ENCODE peak calls at places on chromosomes 7 and 10, in six cellular contexts. One of them, this sample, is unnamed.

GRCh38 chr7:111437736-111438135 is 124.6 kb downstream of the IMMP2L start:
- DNase-seq in H9: no peak
- DNase-seq in trophoblast cell: peak; percentile 46
- DNase-seq in mesenchymal stem cell: no peak
- DNase-seq in H1: no peak
- DNase-seq in IMR-90: no peak
- DNase-seq in this sample: no peak

GRCh38 chr7:99041526-99041925 is 102.4 kb downstream of the SMURF1 start:
- DNase-seq in mesenchymal stem cell: no peak
- DNase-seq in H1: no peak
- DNase-seq in H9: no peak
- DNase-seq in trophoblast cell: no peak
- DNase-seq in IMR-90: no peak
- DNase-seq in this sample: no peak

GRCh38 chr7:139648941-139649425 is 125.5 kb downstream of the CLEC2L start:
- DNase-seq in trophoblast cell: no peak
- DNase-seq in mesenchymal stem cell: no peak
- DNase-seq in IMR-90: no peak
- DNase-seq in H9: no peak
- DNase-seq in H1: no peak
- DNase-seq in this sample: no peak

GRCh38 chr10:73517166-73517888 is 21.5 kb upstream of the PPP3CB start:
- DNase-seq in H1: no peak
- DNase-seq in IMR-90: peak; percentile 51
- DNase-seq in H9: no peak
- DNase-seq in mesenchymal stem cell: peak; percentile 47
- DNase-seq in trophoblast cell: peak; percentile 61
- DNase-seq in this sample: no peak

GRCh38 chr7:26664735-26665420 is 199.5 kb downstream of the SKAP2 start:
- DNase-seq in trophoblast cell: peak; percentile 71
- DNase-seq in IMR-90: peak; percentile 25
- DNase-seq in H1: no peak
- DNase-seq in mesenchymal stem cell: peak; percentile 32
- DNase-seq in H9: no peak
- DNase-seq in this sample: no peak

GRCh38 chr10:66307826-66308225 is 618.0 kb upstream of the LRRTM3 start:
- DNase-seq in trophoblast cell: no peak
- DNase-seq in mesenchymal stem cell: no peak
- DNase-seq in H1: no peak
- DNase-seq in H9: no peak
- DNase-seq in IMR-90: no peak
- DNase-seq in this sample: no peak

GRCh38 chr7:124152859-124153692 is 120.2 kb upstream of the TMEM229A start:
- DNase-seq in H9: peak; percentile 61
- DNase-seq in H1: peak; percentile 33
- DNase-seq in IMR-90: peak; percentile 66
- DNase-seq in mesenchymal stem cell: peak; percentile 76
- DNase-seq in trophoblast cell: no peak
- DNase-seq in this sample: peak; percentile 6

GRCh38 chr10:133420028-133420427 is 4.4 kb downstream of the SPRN start:
- DNase-seq in trophoblast cell: no peak
- DNase-seq in mesenchymal stem cell: no peak
- DNase-seq in IMR-90: no peak
- DNase-seq in H1: no peak
- DNase-seq in H9: no peak
- DNase-seq in this sample: no peak

GRCh38 chr7:30977896-30978564 is 14.3 kb downstream of the GHRHR start:
- DNase-seq in mesenchymal stem cell: peak; percentile 15
- DNase-seq in IMR-90: peak; percentile 4
- DNase-seq in trophoblast cell: no peak
- DNase-seq in H9: peak; percentile 80
- DNase-seq in H1: peak; percentile 43
- DNase-seq in this sample: no peak

GRCh38 chr10:11679946-11680345 is 62.2 kb upstream of the ECHDC3 start:
- DNase-seq in mesenchymal stem cell: no peak
- DNase-seq in IMR-90: no peak
- DNase-seq in trophoblast cell: no peak
- DNase-seq in H1: no peak
- DNase-seq in H9: no peak
- DNase-seq in this sample: no peak

GRCh38 chr10:14074062-14074884 is 256.5 kb downstream of the FRMD4A start:
- DNase-seq in IMR-90: peak; percentile 100
- DNase-seq in trophoblast cell: peak; percentile 96
- DNase-seq in H1: no peak
- DNase-seq in H9: no peak
- DNase-seq in mesenchymal stem cell: peak; percentile 94
- DNase-seq in this sample: no peak
- H2AFZ ChIP-seq in IMR-90: peak overlapping the region; percentile 85
- H2AFZ ChIP-seq in trophoblast cell: no peak overlapping the region
- H2AFZ ChIP-seq in H1: no peak overlapping the region
- H2AFZ ChIP-seq in H9: no peak overlapping the region
- H2AFZ ChIP-seq in mesenchymal stem cell: no peak overlapping the region
- H2AFZ ChIP-seq in this sample: no peak overlapping the region

DNA sequence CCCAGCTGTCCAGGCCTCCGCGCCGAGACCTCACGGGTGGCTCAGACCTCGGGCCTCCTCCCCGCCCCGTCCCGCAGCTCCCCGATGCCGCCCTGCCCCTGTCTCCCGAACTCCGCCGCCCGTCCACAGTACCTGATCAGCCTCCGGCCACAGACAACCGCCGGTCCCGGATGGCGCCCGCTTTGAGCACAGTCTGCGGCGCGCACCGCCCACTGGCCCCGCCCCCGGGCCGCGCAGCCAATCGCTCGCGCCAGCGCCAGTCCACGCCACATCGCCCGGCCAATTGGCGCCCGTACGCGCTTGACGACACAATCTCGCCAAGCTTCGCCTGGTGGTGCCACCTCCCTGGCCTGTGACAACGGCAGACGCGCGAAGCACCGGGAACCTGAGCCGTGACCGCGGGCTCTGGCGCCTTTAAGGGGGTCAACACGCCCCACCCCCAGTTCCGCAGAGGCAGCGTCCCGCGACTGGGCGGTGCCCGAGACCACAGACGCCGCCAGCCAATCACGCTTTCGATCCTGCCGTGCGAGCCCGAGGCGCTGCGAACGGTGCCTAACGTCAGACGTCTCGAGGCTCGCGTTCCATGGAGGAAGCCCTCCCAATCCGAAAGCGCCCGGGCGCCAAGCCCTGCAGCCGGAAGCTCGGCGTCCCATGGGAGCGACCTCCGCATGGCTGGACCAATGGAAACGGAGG is at the start of gene IDI1:
- DNase-seq in trophoblast cell: peak; percentile 98
- DNase-seq in H9: peak; percentile 99
- DNase-seq in mesenchymal stem cell: peak; percentile 100
- DNase-seq in IMR-90: peak; percentile 98
- DNase-seq in H1: peak; percentile 91
- DNase-seq in this sample: peak; percentile 97
- H2AK5ac ChIP-seq in trophoblast cell: peak within 1 kb of the TSS; percentile 8
- H2AK5ac ChIP-seq in H9: no peak within 1 kb of the TSS
- H2AK5ac ChIP-seq in mesenchymal stem cell: no peak within 1 kb of the TSS
- H2AK5ac ChIP-seq in IMR-90: peak within 1 kb of the TSS; percentile 70
- H2AK5ac ChIP-seq in H1: peak within 1 kb of the TSS; percentile 6
- H2AK5ac ChIP-seq in this sample: peak within 1 kb of the TSS; percentile 81

DNA sequence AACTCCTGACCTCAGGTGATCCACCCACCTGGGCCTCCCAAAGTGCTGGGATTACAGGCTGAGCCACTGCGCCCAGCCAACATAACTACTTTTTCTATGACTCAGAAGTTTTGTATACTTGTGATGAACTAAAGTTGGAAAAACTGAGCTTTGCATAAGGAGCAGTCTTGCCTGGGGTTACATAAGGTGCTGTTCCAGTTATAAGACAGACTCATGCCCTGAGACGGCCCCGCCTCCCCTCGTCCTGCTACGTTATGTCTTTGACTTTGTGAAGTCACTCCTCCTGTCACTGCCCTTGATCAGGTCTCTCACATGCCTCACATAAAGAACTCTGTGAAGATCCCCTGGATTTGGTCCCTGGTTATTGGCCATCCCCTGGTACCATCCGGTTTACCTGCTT is 40.4 kb upstream of the OPN4 start:
- DNase-seq in IMR-90: peak; percentile 42
- DNase-seq in H9: no peak
- DNase-seq in mesenchymal stem cell: peak; percentile 41
- DNase-seq in H1: no peak
- DNase-seq in trophoblast cell: no peak
- DNase-seq in this sample: no peak
- H2AFZ ChIP-seq in IMR-90: no peak overlapping the region
- H2AFZ ChIP-seq in H9: no peak overlapping the region
- H2AFZ ChIP-seq in mesenchymal stem cell: no peak overlapping the region
- H2AFZ ChIP-seq in H1: no peak overlapping the region
- H2AFZ ChIP-seq in trophoblast cell: no peak overlapping the region
- H2AFZ ChIP-seq in this sample: no peak overlapping the region

DNA sequence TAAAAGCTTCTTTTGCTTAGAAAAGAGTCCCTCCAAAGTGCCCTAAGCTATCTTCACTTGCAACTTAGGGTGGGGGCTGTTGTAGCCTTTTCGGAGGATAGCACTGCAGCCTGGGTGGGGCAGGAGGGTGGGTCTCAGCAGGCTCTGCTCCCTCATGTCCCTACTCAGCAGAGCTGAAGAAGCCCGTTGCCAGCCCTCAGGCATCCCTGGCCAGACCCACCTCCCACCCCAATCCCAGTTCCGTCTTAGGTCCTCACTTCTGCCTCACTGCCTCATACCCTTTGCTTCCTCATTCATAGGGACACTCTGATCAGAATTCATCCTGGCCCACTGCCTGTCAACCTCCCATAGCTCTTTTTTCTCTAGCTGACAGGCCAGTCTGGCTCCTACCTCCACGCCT is 99.8 kb upstream of the ZMIZ1 start:
- DNase-seq in trophoblast cell: no peak
- DNase-seq in H1: no peak
- DNase-seq in mesenchymal stem cell: no peak
- DNase-seq in IMR-90: no peak
- DNase-seq in H9: no peak
- DNase-seq in this sample: no peak
- H2AK5ac ChIP-seq in trophoblast cell: no peak overlapping the region
- H2AK5ac ChIP-seq in H1: no peak overlapping the region
- H2AK5ac ChIP-seq in mesenchymal stem cell: peak overlapping the region; percentile 41
- H2AK5ac ChIP-seq in IMR-90: no peak overlapping the region
- H2AK5ac ChIP-seq in H9: no peak overlapping the region
- H2AK5ac ChIP-seq in this sample: peak overlapping the region; percentile 81

DNA sequence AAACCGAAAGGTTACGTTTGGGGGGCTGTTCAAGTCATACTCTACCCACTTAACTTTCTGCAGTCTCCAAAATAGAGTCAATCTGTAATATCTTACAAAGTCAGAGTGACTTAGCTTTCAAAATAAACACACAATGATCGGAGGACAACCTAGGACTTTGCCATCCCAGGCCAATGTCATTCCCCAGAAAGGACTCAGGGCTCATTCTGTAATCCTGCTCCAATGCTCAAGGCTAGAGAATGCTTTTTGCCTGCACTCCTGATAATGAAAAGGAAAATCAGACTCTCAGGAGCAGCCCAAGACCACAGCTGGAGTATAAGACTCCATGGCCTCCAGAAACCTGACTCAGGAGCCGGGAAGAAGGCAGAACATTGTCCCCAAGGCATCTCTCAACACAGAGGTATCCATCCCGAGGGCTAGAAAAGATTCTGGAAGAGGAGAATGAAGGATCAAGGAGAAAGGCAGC is 28.5 kb upstream of the ASCC1 start:
- DNase-seq in mesenchymal stem cell: no peak
- DNase-seq in IMR-90: no peak
- DNase-seq in H1: no peak
- DNase-seq in trophoblast cell: no peak
- DNase-seq in H9: no peak
- DNase-seq in this sample: no peak
- H2AFZ ChIP-seq in mesenchymal stem cell: no peak overlapping the region
- H2AFZ ChIP-seq in IMR-90: peak overlapping the region; percentile 33
- H2AFZ ChIP-seq in H1: no peak overlapping the region
- H2AFZ ChIP-seq in trophoblast cell: no peak overlapping the region
- H2AFZ ChIP-seq in H9: no peak overlapping the region
- H2AFZ ChIP-seq in this sample: no peak overlapping the region

GRCh38 chr10:97854735-97855134 is 5.1 kb downstream of the GOLGA7B start:
- DNase-seq in H9: no peak
- DNase-seq in mesenchymal stem cell: no peak
- DNase-seq in IMR-90: no peak
- DNase-seq in trophoblast cell: no peak
- DNase-seq in H1: no peak
- DNase-seq in this sample: no peak

GRCh38 chr10:97861351-97861750 is 11.7 kb downstream of the GOLGA7B start:
- DNase-seq in H9: no peak
- DNase-seq in IMR-90: peak; percentile 44
- DNase-seq in mesenchymal stem cell: peak; percentile 23
- DNase-seq in trophoblast cell: no peak
- DNase-seq in H1: no peak
- DNase-seq in this sample: no peak

GRCh38 chr10:97853006-97853405 is 3.4 kb downstream of the GOLGA7B start:
- DNase-seq in trophoblast cell: no peak
- DNase-seq in H9: no peak
- DNase-seq in mesenchymal stem cell: no peak
- DNase-seq in H1: no peak
- DNase-seq in IMR-90: no peak
- DNase-seq in this sample: no peak

GRCh38 chr10:97861924-97862323 is 12.3 kb downstream of the GOLGA7B start:
- DNase-seq in H1: no peak
- DNase-seq in trophoblast cell: no peak
- DNase-seq in H9: no peak
- DNase-seq in mesenchymal stem cell: no peak
- DNase-seq in IMR-90: no peak
- DNase-seq in this sample: peak; percentile 29

GRCh38 chr10:97858001-97858439 is 8.4 kb downstream of the GOLGA7B start:
- DNase-seq in trophoblast cell: no peak
- DNase-seq in IMR-90: no peak
- DNase-seq in H9: no peak
- DNase-seq in mesenchymal stem cell: no peak
- DNase-seq in H1: no peak
- DNase-seq in this sample: no peak
- H2AK5ac ChIP-seq in trophoblast cell: no peak overlapping the region
- H2AK5ac ChIP-seq in IMR-90: no peak overlapping the region
- H2AK5ac ChIP-seq in H9: no peak overlapping the region
- H2AK5ac ChIP-seq in mesenchymal stem cell: no peak overlapping the region
- H2AK5ac ChIP-seq in H1: no peak overlapping the region
- H2AK5ac ChIP-seq in this sample: no peak overlapping the region

GRCh38 chr7:95840953-95841950 is 68.9 kb downstream of the DYNC1I1 start:
- DNase-seq in IMR-90: no peak
- DNase-seq in trophoblast cell: no peak
- DNase-seq in H1: no peak
- DNase-seq in H9: peak; percentile 39
- DNase-seq in mesenchymal stem cell: peak; percentile 24
- DNase-seq in this sample: no peak
- H2AFZ ChIP-seq in IMR-90: no peak overlapping the region
- H2AFZ ChIP-seq in trophoblast cell: no peak overlapping the region
- H2AFZ ChIP-seq in H1: peak overlapping the region; percentile 72
- H2AFZ ChIP-seq in H9: no peak overlapping the region
- H2AFZ ChIP-seq in mesenchymal stem cell: no peak overlapping the region
- H2AFZ ChIP-seq in this sample: no peak overlapping the region

GRCh38 chr10:102801496-102801895 is 35.7 kb downstream of the CYP17A1 start:
- DNase-seq in trophoblast cell: peak; percentile 42
- DNase-seq in H1: no peak
- DNase-seq in mesenchymal stem cell: peak; percentile 78
- DNase-seq in IMR-90: no peak
- DNase-seq in H9: peak; percentile 49
- DNase-seq in this sample: no peak

GRCh38 chr10:102800601-102801335 is 36.4 kb downstream of the CYP17A1 start:
- DNase-seq in H9: no peak
- DNase-seq in trophoblast cell: peak; percentile 38
- DNase-seq in IMR-90: no peak
- DNase-seq in mesenchymal stem cell: no peak
- DNase-seq in H1: no peak
- DNase-seq in this sample: no peak

GRCh38 chr10:102801978-102802377 is 35.2 kb downstream of the CYP17A1 start:
- DNase-seq in H9: no peak
- DNase-seq in H1: no peak
- DNase-seq in mesenchymal stem cell: peak; percentile 27
- DNase-seq in trophoblast cell: no peak
- DNase-seq in IMR-90: no peak
- DNase-seq in this sample: no peak

GRCh38 chr10:102804382-102804781 is 32.8 kb downstream of the CYP17A1 start:
- DNase-seq in H1: no peak
- DNase-seq in mesenchymal stem cell: no peak
- DNase-seq in trophoblast cell: no peak
- DNase-seq in IMR-90: no peak
- DNase-seq in H9: no peak
- DNase-seq in this sample: no peak

GRCh38 chr10:102802920-102803534 is 34.2 kb downstream of the CYP17A1 start:
- DNase-seq in mesenchymal stem cell: peak; percentile 99
- DNase-seq in IMR-90: peak; percentile 99
- DNase-seq in trophoblast cell: peak; percentile 42
- DNase-seq in H9: peak; percentile 83
- DNase-seq in H1: peak; percentile 61
- DNase-seq in this sample: no peak
- H2AK5ac ChIP-seq in mesenchymal stem cell: no peak overlapping the region
- H2AK5ac ChIP-seq in IMR-90: no peak overlapping the region
- H2AK5ac ChIP-seq in trophoblast cell: peak overlapping the region; percentile 59
- H2AK5ac ChIP-seq in H9: no peak overlapping the region
- H2AK5ac ChIP-seq in H1: no peak overlapping the region
- H2AK5ac ChIP-seq in this sample: no peak overlapping the region

This sample was measured in neuronal stem cell.